ENCODE peak calls at places on chromosomes 2 and 18, in nine cellular contexts. K, A, Q, H, B, W, R, Y and D are unnamed samples.

GRCh38 chr18:44556296-44556695 is 124.4 kb upstream of the SETBP1 start:
- DNase-seq in K (no peak), A (no peak), Q (no peak), H (no peak), B (no peak), W (no peak), R (no peak), Y (no peak), D (no peak)

GRCh38 chr2:191038241-191038725 is 24.3 kb upstream of the STAT1 start:
- DNase-seq in K (no peak), A (no peak), Q (no peak), H (peak; percentile 73), B (no peak), W (no peak), R (no peak), Y (no peak), D (peak; percentile 39)

GRCh38 chr2:27024188-27024587 is 8.6 kb upstream of the TMEM214 start:
- DNase-seq in K (no peak), A (no peak), Q (no peak), H (no peak), B (no peak), W (peak; percentile 53), R (no peak), Y (no peak), D (no peak)

GRCh38 chr18:49563130-49563540 is 1.3 kb downstream of the LIPG start:
- DNase-seq in K (no peak), A (no peak), Q (no peak), H (no peak), B (no peak), W (no peak), R (no peak), Y (no peak), D (no peak)

GRCh38 chr2:71534786-71535185 is 81.4 kb downstream of the DYSF start:
- DNase-seq in K (peak; percentile 48), A (no peak), Q (no peak), H (no peak), B (no peak), W (peak; percentile 29), R (no peak), Y (no peak), D (no peak)

GRCh38 chr2:177343773-177344172 is 48.8 kb upstream of the AGPS start:
- DNase-seq in K (no peak), A (no peak), Q (no peak), H (no peak), B (no peak), W (no peak), R (no peak), Y (no peak), D (no peak)

GRCh38 chr18:46755315-46756171 is 1.3 kb downstream of the ST8SIA5 start:
- DNase-seq in K (no peak), A (no peak), Q (no peak), H (no peak), B (no peak), W (no peak), R (no peak), Y (no peak), D (no peak)

GRCh38 chr2:134148172-134148571 is 105.7 kb upstream of the MGAT5 start:
- DNase-seq in K (no peak), A (no peak), Q (no peak), H (no peak), B (no peak), W (no peak), R (no peak), Y (no peak), D (no peak)

GRCh38 chr2:231357931-231358330 is 37.6 kb upstream of the B3GNT7 start:
- DNase-seq in K (peak; percentile 30), A (no peak), Q (no peak), H (no peak), B (no peak), W (peak; percentile 34), R (no peak), Y (no peak), D (no peak)

GRCh38 chr2:5664197-5664728 is 27.9 kb upstream of the SOX11 start:
- DNase-seq in K (no peak), A (no peak), Q (no peak), H (no peak), B (no peak), W (no peak), R (no peak), Y (no peak), D (no peak)

GRCh38 chr18:27400001-27400400 is 214.9 kb upstream of the CHST9 start:
- DNase-seq in K (no peak), A (no peak), Q (no peak), H (no peak), B (no peak), W (no peak), R (no peak), Y (no peak), D (no peak)

GRCh38 chr2:109437325-109438090 is 176.3 kb downstream of the SEPTIN10 start:
- DNase-seq in K (peak; percentile 35), A (peak; percentile 15), Q (no peak), H (no peak), B (no peak), W (peak; percentile 57), R (no peak), Y (no peak), D (no peak)

GRCh38 chr2:223941579-223942277 is 3.4 kb downstream of the WDFY1 start:
- DNase-seq in K (no peak), A (peak; percentile 37), Q (no peak), H (peak; percentile 74), B (no peak), W (no peak), R (no peak), Y (no peak), D (peak; percentile 76)

GRCh38 chr2:25234756-25235155 is 66.4 kb upstream of the POMC start:
- DNase-seq in K (no peak), A (no peak), Q (no peak), H (no peak), B (no peak), W (no peak), R (no peak), Y (no peak), D (no peak)

GRCh38 chr18:6557470-6558245 is 142.9 kb upstream of the L3MBTL4 start:
- DNase-seq in K (no peak), A (no peak), Q (peak; percentile 33), H (no peak), B (no peak), W (no peak), R (no peak), Y (no peak), D (no peak)

GRCh38 chr2:239569401-239570090 is 168.7 kb upstream of the HDAC4 start:
- DNase-seq in K (no peak), A (no peak), Q (no peak), H (no peak), B (peak; percentile 45), W (peak; percentile 38), R (no peak), Y (no peak), D (peak; percentile 6)

GRCh38 chr2:189210250-189211075 is 30.9 kb upstream of the COL5A2 start:
- DNase-seq in K (peak; percentile 88), A (peak; percentile 33), Q (peak; percentile 23), H (peak; percentile 69), B (peak; percentile 76), W (peak; percentile 72), R (peak; percentile 52), Y (peak; percentile 32), D (peak; percentile 85)

GRCh38 chr2:183070942-183071844 is 7.4 kb upstream of the DUSP19 start:
- DNase-seq in K (no peak), A (peak; percentile 36), Q (peak; percentile 31), H (no peak), B (peak; percentile 76), W (peak; percentile 71), R (peak; percentile 44), Y (no peak), D (peak; percentile 57)

GRCh38 chr18:49135871-49136270 is 185.1 kb upstream of the SMAD7 start:
- DNase-seq in K (no peak), A (no peak), Q (no peak), H (no peak), B (peak; percentile 7), W (no peak), R (no peak), Y (no peak), D (peak; percentile 34)

DNA sequence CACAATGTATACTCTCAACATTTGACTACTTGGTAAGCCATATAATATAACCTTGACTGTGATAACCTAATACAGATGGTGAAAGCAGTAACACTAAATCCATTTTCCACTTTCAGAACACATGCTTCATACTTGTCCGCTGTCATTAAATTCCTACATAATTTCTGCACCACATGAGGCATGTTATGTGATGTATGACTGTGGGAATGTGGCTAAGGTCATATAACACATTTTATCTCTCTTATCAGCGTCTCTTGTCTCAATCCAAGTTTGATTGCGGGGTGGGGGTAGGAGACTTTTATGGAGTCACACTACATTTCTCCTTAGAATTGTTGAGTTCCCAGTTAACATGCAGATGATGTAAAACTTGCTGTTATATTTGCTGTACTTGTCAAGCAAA is 110.9 kb downstream of the MTCL1 start:
- DNase-seq in K (no peak), A (no peak), Q (no peak), H (no peak), B (no peak), W (no peak), R (no peak), Y (no peak), D (peak; percentile 23)
- H3K36me3 ChIP-seq in K (peaks cover 25% of the 10 kb centered on the region), A (no peaks in the 10 kb centered on the region), Q (no peaks in the 10 kb centered on the region), H (peaks cover 70% of the 10 kb centered on the region), B (peaks cover 71% of the 10 kb centered on the region), W (no peaks in the 10 kb centered on the region), R (no peaks in the 10 kb centered on the region), Y (peaks cover 35% of the 10 kb centered on the region), D (peaks cover 55% of the 10 kb centered on the region)

GRCh38 chr2:232573042-232573441 is 22.6 kb downstream of the EIF4E2 start:
- DNase-seq in K (no peak), A (no peak), Q (no peak), H (no peak), B (no peak), W (no peak), R (no peak), Y (no peak), D (no peak)
- H3K36me3 ChIP-seq in K (peaks cover 34% of the 10 kb centered on the region), A (no peaks in the 10 kb centered on the region), Q (peaks cover 5% of the 10 kb centered on the region), H (peaks cover 69% of the 10 kb centered on the region), B (peaks cover 49% of the 10 kb centered on the region), W (peaks cover 76% of the 10 kb centered on the region), R (peaks cover 48% of the 10 kb centered on the region), Y (peaks cover 15% of the 10 kb centered on the region), D (peaks cover 39% of the 10 kb centered on the region)

GRCh38 chr2:98555681-98556080 is 52.6 kb downstream of the COA5 start:
- DNase-seq in K (no peak), A (no peak), Q (no peak), H (no peak), B (no peak), W (peak; percentile 32), R (no peak), Y (no peak), D (no peak)
- H3K36me3 ChIP-seq in K (peaks cover 51% of the 10 kb centered on the region), A (no peaks in the 10 kb centered on the region), Q (no peaks in the 10 kb centered on the region), H (peaks cover 39% of the 10 kb centered on the region), B (peaks cover 8% of the 10 kb centered on the region), W (peaks cover 47% of the 10 kb centered on the region), R (peaks cover 53% of the 10 kb centered on the region), Y (peaks cover 15% of the 10 kb centered on the region), D (no peaks in the 10 kb centered on the region)

DNA sequence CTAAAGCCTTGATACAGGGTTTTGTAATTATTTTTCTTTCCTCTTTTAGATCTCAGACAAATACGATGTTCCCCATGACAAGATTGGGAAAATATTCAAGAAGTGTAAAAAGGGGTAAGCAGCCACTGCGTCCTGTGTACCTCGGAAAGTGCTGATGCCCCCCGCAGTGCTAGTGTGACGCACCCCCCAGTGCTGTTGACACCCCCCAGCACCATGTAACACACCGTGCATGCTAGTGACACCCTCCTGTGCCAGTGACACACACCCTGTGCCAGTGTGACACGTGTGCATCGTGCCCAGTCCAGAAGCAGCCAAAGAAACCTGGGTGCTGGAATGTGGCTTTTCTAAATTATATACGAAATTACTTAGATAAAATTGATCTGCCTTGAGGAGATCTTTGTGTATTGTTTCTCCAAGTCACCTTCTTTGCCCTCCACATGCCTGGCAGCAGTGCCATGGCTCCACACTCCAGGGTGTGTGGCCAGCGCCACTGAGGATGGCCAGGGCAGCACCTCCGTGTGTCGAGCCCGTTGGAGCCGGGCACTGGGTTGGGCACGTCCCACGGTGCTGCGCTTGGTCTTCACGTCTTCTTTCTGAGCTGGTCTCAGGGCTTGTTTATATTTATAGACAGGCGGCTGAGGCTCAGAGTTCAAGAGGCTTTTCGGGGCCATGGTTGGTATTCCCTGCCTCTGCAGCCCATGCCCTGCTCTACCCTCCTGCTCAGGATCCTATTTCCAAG is 44.3 kb upstream of the KLF11 start:
- DNase-seq in K (peak; percentile 55), A (no peak), Q (no peak), H (no peak), B (no peak), W (no peak), R (no peak), Y (no peak), D (no peak)
- H3K36me3 ChIP-seq in K (no peaks in the 10 kb centered on the region), A (no peaks in the 10 kb centered on the region), Q (no peaks in the 10 kb centered on the region), H (no peaks in the 10 kb centered on the region), B (no peaks in the 10 kb centered on the region), W (no peaks in the 10 kb centered on the region), R (no peaks in the 10 kb centered on the region), Y (no peaks in the 10 kb centered on the region), D (no peaks in the 10 kb centered on the region)